ENCODE peak calls at places on chromosomes 3 and 15, in six cellular contexts. G is tibial artery, F is fibroblast of pulmonary artery, K is GM06990, Y is neural progenitor cell, E is LNCaP clone FGC. V is an unnamed sample.

GRCh38 chr3:170767576-170767941 is 102.4 kb downstream of the RPL22L1 start:
- DNase-seq in G (no peak), F (no peak), K (no peak), Y (no peak), E (no peak), V (no peak)

GRCh38 chr3:57627976-57628375 is 30.8 kb upstream of the ARF4 start:
- DNase-seq in G (no peak), F (no peak), K (no peak), Y (no peak), E (no peak), V (no peak)

GRCh38 chr15:60548101-60548500 is 69.2 kb upstream of the ICE2 start:
- DNase-seq in G (no peak), F (no peak), K (peak; percentile 67), Y (no peak), E (no peak), V (no peak)

GRCh38 chr3:165817160-165817709 is 20.0 kb downstream of the BCHE start:
- DNase-seq in G (no peak), F (peak; percentile 13), K (no peak), Y (no peak), E (no peak), V (no peak)

GRCh38 chr3:160564949-160565441 is 376 bp downstream of the KPNA4 start:
- DNase-seq in G (no peak), F (peak; percentile 58), K (no peak), Y (peak; percentile 86), E (no peak), V (peak; percentile 76)

GRCh38 chr3:148998297-148998696 is 7.0 kb downstream of the GYG1 start:
- DNase-seq in G (no peak), F (no peak), K (no peak), Y (no peak), E (no peak), V (no peak)

GRCh38 chr3:99246010-99246654 is 344.6 kb upstream of the DCBLD2 start:
- DNase-seq in G (no peak), F (peak; percentile 43), K (no peak), Y (no peak), E (no peak), V (no peak)

GRCh38 chr3:45105855-45106655 is 40.1 kb downstream of the CDCP1 start:
- DNase-seq in G (no peak), F (peak; percentile 76), K (no peak), Y (no peak), E (no peak), V (peak; percentile 92)

GRCh38 chr3:52805270-52806039 is 10.9 kb downstream of the ITIH3 start:
- DNase-seq in G (no peak), F (no peak), K (no peak), Y (no peak), E (no peak), V (no peak)

GRCh38 chr3:170914212-170914611 is 5.8 kb upstream of the EIF5A2 start:
- DNase-seq in G (no peak), F (no peak), K (no peak), Y (no peak), E (no peak), V (no peak)

GRCh38 chr15:48645558-48646330 is at the start of gene FBN1:
- DNase-seq in G (peak; percentile 91), F (peak; percentile 94), K (peak; percentile 74), Y (peak; percentile 94), E (no peak), V (peak; percentile 90)

GRCh38 chr15:91873133-91873526 is 19.6 kb downstream of the SLCO3A1 start:
- DNase-seq in G (no peak), F (no peak), K (no peak), Y (no peak), E (no peak), V (no peak)

GRCh38 chr3:178019645-178020044 is 516.6 kb upstream of the KCNMB2 start:
- DNase-seq in G (no peak), F (no peak), K (no peak), Y (no peak), E (no peak), V (no peak)

GRCh38 chr3:181694805-181695660 is 16.7 kb upstream of the SOX2 start:
- DNase-seq in G (no peak), F (no peak), K (no peak), Y (peak; percentile 83), E (no peak), V (no peak)

DNA sequence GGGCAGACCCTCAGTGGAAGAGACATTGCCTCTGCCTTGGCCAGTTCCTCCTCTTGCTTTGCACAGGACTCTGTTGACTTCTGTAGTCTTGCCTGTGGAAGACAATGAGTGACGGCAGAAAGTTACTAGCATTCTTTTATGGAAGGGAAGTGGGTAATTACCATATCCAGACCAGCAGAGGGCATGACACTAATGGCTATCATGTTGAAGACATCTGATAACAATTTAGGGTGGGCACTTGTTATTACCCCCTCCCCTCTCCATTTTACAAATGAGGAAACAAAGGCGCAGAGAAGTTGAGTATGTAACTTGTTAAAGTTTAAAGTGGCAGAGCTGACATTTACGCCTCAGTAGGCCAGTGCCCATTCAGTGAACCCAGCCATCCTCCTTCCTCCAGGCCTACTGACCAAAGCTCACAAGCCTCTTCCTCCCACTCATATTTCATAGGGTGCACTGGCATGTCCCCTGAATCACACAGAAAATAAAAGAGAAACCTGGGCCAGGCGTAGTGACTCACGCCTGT is 48.2 kb upstream of the FMN1 start:
- DNase-seq in G (no peak), F (peak; percentile 10), K (no peak), Y (peak; percentile 58), E (no peak), V (no peak)
- TF ChIP-seq CTCF in G (peak; percentile 9), F (peak; percentile 42), K (peak; percentile 57), Y (peak; percentile 67), E (peak; percentile 61), V (peak; percentile 54)

GRCh38 chr3:141386611-141387110 is 18.4 kb downstream of the ZBTB38 start:
- DNase-seq in G (no peak), F (peak; percentile 81), K (peak; percentile 62), Y (no peak), E (no peak), V (peak; percentile 66)

GRCh38 chr3:141386080-141386594 is 17.8 kb downstream of the ZBTB38 start:
- DNase-seq in G (no peak), F (no peak), K (no peak), Y (no peak), E (no peak), V (no peak)

GRCh38 chr3:141384157-141384556 is 15.9 kb downstream of the ZBTB38 start:
- DNase-seq in G (no peak), F (no peak), K (no peak), Y (no peak), E (no peak), V (peak; percentile 46)

GRCh38 chr3:141384575-141384974 is 16.3 kb downstream of the ZBTB38 start:
- DNase-seq in G (no peak), F (no peak), K (no peak), Y (no peak), E (no peak), V (no peak)

GRCh38 chr3:141385386-141386079 is 17.2 kb downstream of the ZBTB38 start:
- DNase-seq in G (no peak), F (peak; percentile 39), K (no peak), Y (no peak), E (no peak), V (peak; percentile 38)
- H3K4me3 ChIP-seq in G (no peak overlapping the region), F (peak overlapping the region; percentile 66), K (peak overlapping the region; percentile 71), Y (no peak overlapping the region), E (no peak overlapping the region), V (peak overlapping the region; percentile 50)

DNA sequence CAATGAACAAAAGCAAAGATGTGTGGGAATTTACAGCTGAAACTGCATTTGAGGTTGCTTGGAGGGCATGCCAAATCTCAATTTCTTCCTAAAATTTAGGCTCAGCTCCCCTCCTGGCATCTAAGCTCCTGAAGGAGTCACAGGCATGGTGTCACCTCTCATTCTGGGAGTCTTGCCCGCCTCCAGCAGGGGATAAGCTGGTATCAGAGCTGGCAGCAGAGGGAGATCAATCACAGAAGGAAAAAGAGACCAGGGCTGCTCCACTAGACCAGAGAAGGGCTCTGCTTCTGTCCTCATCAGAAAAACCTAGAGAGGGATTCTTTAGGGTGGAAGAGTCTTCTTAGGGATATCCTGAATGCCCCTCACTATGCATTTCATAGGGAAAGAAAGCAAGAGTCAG is 150.4 kb upstream of the SLC6A11 start:
- DNase-seq in G (no peak), F (no peak), K (no peak), Y (no peak), E (no peak), V (no peak)
- TF ChIP-seq CTCF in G (no peak), F (no peak), K (no peak), Y (no peak), E (no peak), V (no peak)

DNA sequence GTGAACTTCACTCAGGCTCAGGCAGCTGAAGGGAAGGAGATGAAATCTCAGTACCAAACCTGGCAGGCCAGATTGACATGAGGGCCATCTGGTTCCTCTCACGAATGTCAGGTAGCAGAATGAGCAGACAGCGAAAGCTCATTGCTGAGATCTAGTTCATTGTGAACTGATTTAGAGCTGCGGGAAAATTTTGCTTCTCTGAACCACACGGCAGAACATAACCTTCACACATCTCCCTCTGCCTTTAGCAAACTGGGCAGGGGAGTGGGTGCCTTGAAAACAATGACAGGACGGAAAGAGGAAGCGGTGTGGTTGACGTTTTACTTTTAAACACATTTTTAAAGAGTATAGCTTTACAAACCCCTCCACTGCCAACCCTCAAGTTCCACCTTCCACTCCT is 26.2 kb upstream of the GOLGA8B start:
- DNase-seq in G (no peak), F (no peak), K (no peak), Y (no peak), E (no peak), V (no peak)
- H3K4me3 ChIP-seq in G (no peak overlapping the region), F (no peak overlapping the region), K (no peak overlapping the region), Y (no peak overlapping the region), E (no peak overlapping the region), V (no peak overlapping the region)

GRCh38 chr3:157447026-157447694 is 10.5 kb downstream of the PTX3 start:
- DNase-seq in G (no peak), F (peak; percentile 77), K (no peak), Y (peak; percentile 17), E (peak; percentile 33), V (peak; percentile 80)
- TF ChIP-seq CTCF in G (peak; percentile 43), F (peak; percentile 88), K (peak; percentile 39), Y (peak; percentile 55), E (peak; percentile 84), V (peak; percentile 86)

GRCh38 chr3:87036671-87037070 is 45.7 kb upstream of the VGLL3 start:
- DNase-seq in G (no peak), F (no peak), K (no peak), Y (no peak), E (no peak), V (no peak)
- H3K4me3 ChIP-seq in G (no peak overlapping the region), F (no peak overlapping the region), K (no peak overlapping the region), Y (no peak overlapping the region), E (no peak overlapping the region), V (no peak overlapping the region)

GRCh38 chr3:97793415-97794019 is 28.3 kb upstream of the CRYBG3 start:
- DNase-seq in G (no peak), F (peak; percentile 79), K (peak; percentile 9), Y (peak; percentile 52), E (peak; percentile 50), V (peak; percentile 73)
- TF ChIP-seq CTCF in G (peak; percentile 83), F (peak; percentile 82), K (peak; percentile 69), Y (peak; percentile 82), E (peak; percentile 77), V (peak; percentile 65)